ENCODE peak calls at places on chromosomes 5 and 9, in seven cellular contexts. G, K, L, F, E, Y and M are unnamed samples.

GRCh38 chr9:37269221-37269620 is 148.8 kb downstream of the ZCCHC7 start:
- DNase-seq in G (no peak), K (no peak), L (no peak), F (no peak), E (no peak), Y (no peak), M (no peak)

GRCh38 chr5:141507387-141508091 is 18.7 kb downstream of the PCDHGC5 start:
- DNase-seq in G (peak; percentile 79), K (no peak), L (peak; percentile 64), F (no peak), E (peak; percentile 37), Y (no peak), M (no peak)

GRCh38 chr5:177189965-177190364 is 56.4 kb downstream of the NSD1 start:
- DNase-seq in G (no peak), K (no peak), L (no peak), F (no peak), E (no peak), Y (no peak), M (no peak)

GRCh38 chr9:121440265-121440664 is 59.4 kb downstream of the GGTA1 start:
- DNase-seq in G (peak; percentile 48), K (no peak), L (peak; percentile 32), F (no peak), E (peak; percentile 60), Y (no peak), M (no peak)

GRCh38 chr9:98132806-98133631 is 14.0 kb upstream of the TRIM14 start:
- DNase-seq in G (no peak), K (no peak), L (no peak), F (no peak), E (no peak), Y (no peak), M (no peak)

GRCh38 chr5:164073013-164073535 is 567.7 kb downstream of the MAT2B start:
- DNase-seq in G (peak; percentile 10), K (no peak), L (no peak), F (no peak), E (peak; percentile 15), Y (no peak), M (no peak)

GRCh38 chr5:158619083-158619788 is 480.5 kb downstream of the EBF1 start:
- DNase-seq in G (no peak), K (no peak), L (no peak), F (no peak), E (no peak), Y (no peak), M (no peak)

GRCh38 chr5:132446621-132447020 is 44.0 kb downstream of the IRF1 start:
- DNase-seq in G (peak; percentile 94), K (peak; percentile 89), L (no peak), F (peak; percentile 83), E (no peak), Y (no peak), M (no peak)

GRCh38 chr5:151483176-151483575 is 35.8 kb downstream of the SLC36A1 start:
- DNase-seq in G (no peak), K (no peak), L (no peak), F (no peak), E (no peak), Y (no peak), M (no peak)

GRCh38 chr9:116234091-116234490 is 80.5 kb downstream of the PAPPA start:
- DNase-seq in G (peak; percentile 97), K (no peak), L (peak; percentile 97), F (no peak), E (no peak), Y (no peak), M (no peak)

GRCh38 chr5:72543365-72543764 is 36.2 kb upstream of the ZNF366 start:
- DNase-seq in G (peak; percentile 83), K (no peak), L (peak; percentile 88), F (no peak), E (no peak), Y (no peak), M (no peak)

GRCh38 chr9:120868339-120868675 is 8.7 kb downstream of the PHF19 start:
- DNase-seq in G (peak; percentile 76), K (no peak), L (no peak), F (no peak), E (no peak), Y (no peak), M (no peak)

GRCh38 chr9:69391946-69392345 is 66.9 kb downstream of the ENTREP1 start:
- DNase-seq in G (no peak), K (no peak), L (peak; percentile 10), F (no peak), E (peak; percentile 57), Y (no peak), M (no peak)

GRCh38 chr5:61329729-61330128 is 2.3 kb upstream of the ZSWIM6 start:
- DNase-seq in G (peak; percentile 14), K (no peak), L (no peak), F (no peak), E (no peak), Y (no peak), M (no peak)

GRCh38 chr9:130263601-130264413 is 1.8 kb upstream of the HMCN2 start:
- DNase-seq in G (no peak), K (no peak), L (no peak), F (no peak), E (no peak), Y (no peak), M (no peak)

GRCh38 chr9:81492710-81493447 is 196.5 kb downstream of the TLE1 start:
- DNase-seq in G (peak; percentile 93), K (no peak), L (peak; percentile 98), F (no peak), E (no peak), Y (no peak), M (no peak)

GRCh38 chr9:78049484-78049883 is 17.9 kb upstream of the GNAQ start:
- DNase-seq in G (no peak), K (no peak), L (no peak), F (no peak), E (no peak), Y (no peak), M (no peak)

GRCh38 chr5:72076901-72077300 is 30.4 kb upstream of the MAP1B start:
- DNase-seq in G (no peak), K (no peak), L (no peak), F (no peak), E (no peak), Y (no peak), M (no peak)

GRCh38 chr9:25537857-25538256 is 140.4 kb downstream of the TUSC1 start:
- DNase-seq in G (no peak), K (no peak), L (no peak), F (no peak), E (no peak), Y (no peak), M (no peak)

GRCh38 chr9:84744195-84744594 is 74.7 kb downstream of the NTRK2 start:
- DNase-seq in G (no peak), K (no peak), L (no peak), F (no peak), E (no peak), Y (no peak), M (no peak)

GRCh38 chr5:111615054-111615453 is 102.7 kb upstream of the STARD4 start:
- DNase-seq in G (no peak), K (no peak), L (no peak), F (no peak), E (no peak), Y (no peak), M (no peak)
- TF ChIP-seq CTCF in G (no peak), K (no peak), L (no peak), F (no peak), E (no peak), Y (no peak), M (no peak)

GRCh38 chr5:59275170-59275536 is 618.4 kb downstream of the PDE4D start:
- DNase-seq in G (no peak), K (no peak), L (no peak), F (no peak), E (no peak), Y (no peak), M (no peak)

GRCh38 chr5:59274130-59274529 is 619.4 kb downstream of the PDE4D start:
- DNase-seq in G (no peak), K (no peak), L (no peak), F (no peak), E (no peak), Y (no peak), M (no peak)

GRCh38 chr5:59275537-59276276 is 617.8 kb downstream of the PDE4D start:
- DNase-seq in G (peak; percentile 66), K (peak; percentile 72), L (peak; percentile 77), F (peak; percentile 55), E (peak; percentile 69), Y (no peak), M (no peak)

GRCh38 chr5:59276886-59277514 is 616.5 kb downstream of the PDE4D start:
- DNase-seq in G (peak; percentile 33), K (peak; percentile 51), L (peak; percentile 40), F (no peak), E (no peak), Y (no peak), M (no peak)

DNA sequence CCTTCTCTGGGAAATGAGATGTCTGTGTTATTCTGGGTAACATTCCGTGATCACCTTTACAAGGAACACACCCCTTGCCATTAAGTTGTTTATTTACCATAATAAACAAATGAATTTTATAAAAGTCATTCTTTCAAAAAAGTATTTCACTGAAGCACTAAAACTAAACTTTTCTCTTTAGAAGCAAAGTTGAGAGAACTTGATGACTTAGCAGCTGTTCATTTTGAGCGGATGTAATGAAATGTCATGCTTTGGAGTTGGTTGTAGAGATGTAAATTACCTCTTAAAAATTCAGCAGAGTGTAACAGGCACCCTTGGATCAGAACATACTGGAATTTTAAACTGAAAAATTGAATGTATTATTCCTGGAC is 617.3 kb downstream of the PDE4D start:
- DNase-seq in G (no peak), K (no peak), L (no peak), F (no peak), E (no peak), Y (no peak), M (no peak)
- TF ChIP-seq CTCF in G (no peak), K (no peak), L (no peak), F (no peak), E (no peak), Y (no peak), M (no peak)

GRCh38 chr9:75890541-75891276 is at the start of gene PCSK5:
- DNase-seq in G (peak; percentile 96), K (peak; percentile 94), L (peak; percentile 95), F (peak; percentile 91), E (peak; percentile 97), Y (peak; percentile 63), M (peak; percentile 91)
- TF ChIP-seq CTCF in G (peak; percentile 12), K (peak; percentile 40), L (peak; percentile 37), F (peak; percentile 50), E (peak; percentile 40), Y (peak; percentile 48), M (peak; percentile 49)

DNA sequence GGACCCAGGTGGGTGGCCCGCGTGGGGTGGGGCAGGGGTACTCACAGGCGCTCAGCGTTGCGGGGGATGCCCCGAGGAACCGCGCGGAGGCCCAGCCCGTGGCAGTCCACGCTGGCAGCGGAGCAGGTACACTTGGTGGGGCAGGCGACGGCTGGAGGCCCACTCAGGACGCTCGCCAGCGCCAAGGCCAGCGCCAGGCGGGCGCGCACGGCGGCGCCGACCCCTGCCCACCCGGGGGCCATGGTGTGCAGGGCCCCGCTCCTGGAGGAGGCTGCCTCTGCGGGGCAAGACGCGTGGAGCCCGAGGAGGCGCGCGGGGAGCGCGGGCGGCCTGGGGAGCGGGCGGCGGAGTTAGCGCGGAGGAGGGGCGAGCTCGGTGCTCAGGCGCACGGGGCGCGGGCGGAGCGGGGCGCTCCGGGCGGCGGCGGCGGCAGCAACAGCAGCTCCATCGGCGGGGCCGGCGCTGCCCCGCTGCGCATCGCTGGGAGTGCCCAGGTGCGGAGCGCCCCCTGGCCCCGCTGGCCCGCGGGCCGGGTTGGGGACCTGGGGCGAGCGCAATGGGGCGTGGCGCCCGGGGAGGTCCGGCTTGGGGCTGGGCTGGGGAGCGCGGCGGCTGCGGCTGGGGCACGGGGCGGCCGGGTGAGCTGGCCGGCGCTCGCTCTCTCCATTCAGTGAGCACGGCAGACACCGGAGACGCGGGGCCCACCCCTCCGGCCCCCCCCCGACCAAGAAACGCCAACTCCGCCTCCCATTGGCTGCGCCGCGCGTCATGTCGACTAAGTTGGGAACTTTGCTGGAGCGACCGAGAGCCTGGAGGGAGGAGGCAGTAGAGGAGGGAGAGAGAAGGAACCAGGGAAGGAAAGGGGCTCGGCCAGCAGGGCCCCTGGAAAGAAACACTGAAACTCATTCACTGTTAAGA is at the start of gene SLIT3:
- DNase-seq in G (peak; percentile 75), K (peak; percentile 86), L (peak; percentile 43), F (peak; percentile 47), E (peak; percentile 93), Y (no peak), M (peak; percentile 79)
- TF ChIP-seq CTCF in G (no peak), K (peak; percentile 26), L (peak; percentile 7), F (no peak), E (no peak), Y (no peak), M (no peak)